ENCODE peak calls at places on chromosome 9, in four cellular contexts. Q is AG20443, G is NCI-H345, F is PC-3. C is an unnamed sample.

GRCh38 chr9:92717201-92718085 is 47.2 kb downstream of the BICD2 start:
- DNase-seq in Q (peak; percentile 9), F (no peak), G (no peak), C (no peak)

GRCh38 chr9:124810513-124811355 is 33.8 kb downstream of the OLFML2A start:
- DNase-seq in Q (peak; percentile 87), F (peak; percentile 83), G (no peak), C (peak; percentile 93)

GRCh38 chr9:121947683-121948300 is 145.3 kb downstream of the TTLL11 start:
- DNase-seq in G (peak; percentile 94), F (no peak), Q (no peak), C (no peak)

GRCh38 chr9:129570450-129571297 is 50.2 kb downstream of the C9orf50 start:
- DNase-seq in F (peak; percentile 80), G (no peak), Q (peak; percentile 79), C (peak; percentile 96)

GRCh38 chr9:137311171-137311970 is 9.3 kb upstream of the NRARP start:
- DNase-seq in F (peak; percentile 84), Q (peak; percentile 14), G (no peak), C (peak; percentile 41)

GRCh38 chr9:76729116-76729515 is 35.1 kb upstream of the PCA3 start:
- DNase-seq in F (no peak), G (peak; percentile 24), Q (no peak), C (no peak)

GRCh38 chr9:135246248-135247173 is 159.0 kb downstream of the OLFM1 start:
- DNase-seq in F (no peak), Q (no peak), G (no peak), C (no peak)

GRCh38 chr9:33124046-33124445 is 43.1 kb downstream of the B4GALT1 start:
- DNase-seq in G (no peak), F (no peak), Q (no peak), C (no peak)

GRCh38 chr9:136864996-136865767 is 926 bp downstream of the EDF1 start:
- DNase-seq in Q (no peak), F (no peak), G (no peak), C (no peak)

GRCh38 chr9:136614967-136615623 is 47.6 kb upstream of the EGFL7 start:
- DNase-seq in F (no peak), Q (no peak), G (no peak), C (no peak)

GRCh38 chr9:93392974-93393373 is 58.5 kb upstream of the FAM120A start:
- DNase-seq in Q (no peak), F (no peak), G (no peak), C (no peak)

GRCh38 chr9:69379250-69379982 is 54.4 kb downstream of the ENTREP1 start:
- DNase-seq in F (peak; percentile 79), Q (peak; percentile 50), G (no peak), C (peak; percentile 66)

GRCh38 chr9:138114501-138115245 is 237.1 kb downstream of the CACNA1B start:
- DNase-seq in G (no peak), F (no peak), Q (no peak), C (no peak)

GRCh38 chr9:75612205-75612604 is 278.3 kb upstream of the PCSK5 start:
- DNase-seq in F (no peak), Q (no peak), G (peak; percentile 43), C (no peak)

GRCh38 chr9:125815568-125815967 is 68.4 kb downstream of the PBX3 start:
- DNase-seq in F (peak; percentile 54), G (no peak), Q (peak; percentile 9), C (peak; percentile 58)

GRCh38 chr9:134243778-134244467 is 79.6 kb upstream of the RNU6ATAC start:
- DNase-seq in G (no peak), F (no peak), Q (peak; percentile 58), C (no peak)